ENCODE peak calls at places on chromosomes 5 and 9, in five cellular contexts. G, K, S, M and W are unnamed samples.

GRCh38 chr5:95382843-95383242 is 8.3 kb upstream of the FAM81B start:
- DNase-seq in G (no peak), K (no peak), S (peak), M (no peak), W (no peak)

GRCh38 chr5:112682621-112683061 is 55.0 kb upstream of the APC start:
- DNase-seq in G (peak), K (peak), S (peak), M (no peak), W (no peak)

GRCh38 chr5:14187660-14188059 is 44.5 kb downstream of the TRIO start:
- DNase-seq in G (peak), K (no peak), S (peak), M (no peak), W (no peak)

GRCh38 chr5:134146651-134147544 is 29.9 kb downstream of the SKP1 start:
- DNase-seq in G (no peak), K (no peak), S (no peak), M (no peak), W (peak)

GRCh38 chr5:143134269-143134668 is 269.2 kb downstream of the NR3C1 start:
- DNase-seq in G (peak), K (peak), S (peak), M (no peak), W (peak)

GRCh38 chr5:78893959-78894676 is 91.0 kb downstream of the ARSB start:
- DNase-seq in G (no peak), K (no peak), S (no peak), M (no peak), W (no peak)

GRCh38 chr5:69450116-69450515 is 35.2 kb downstream of the MARVELD2 start:
- DNase-seq in G (peak), K (peak), S (peak), M (no peak), W (peak)

GRCh38 chr9:109728696-109729300 is 51.2 kb upstream of the PALM2AKAP2 start:
- DNase-seq in G (peak), K (no peak), S (no peak), M (no peak), W (no peak)

GRCh38 chr5:93622240-93622885 is 39.3 kb downstream of the NR2F1 start:
- DNase-seq in G (peak), K (peak), S (peak), M (peak), W (peak)

GRCh38 chr9:100216178-100216787 is 117.2 kb downstream of the INVS start:
- DNase-seq in G (peak), K (peak), S (peak), M (peak), W (peak)

GRCh38 chr5:140925806-140926205 is 293 bp upstream of the PCDHAC1 start:
- DNase-seq in G (no peak), K (no peak), S (no peak), M (no peak), W (no peak)

GRCh38 chr5:76358-77169 is 15.4 kb upstream of the PLEKHG4B start:
- DNase-seq in G (no peak), K (no peak), S (no peak), M (no peak), W (no peak)

GRCh38 chr9:109907400-109907799 is 127.4 kb downstream of the PALM2AKAP2 start:
- DNase-seq in G (peak), K (no peak), S (no peak), M (no peak), W (no peak)

GRCh38 chr9:36831381-36832231 is 202.5 kb downstream of the PAX5 start:
- DNase-seq in G (no peak), K (no peak), S (no peak), M (no peak), W (no peak)

GRCh38 chr5:68290260-68290674 is 74.7 kb downstream of the PIK3R1 start:
- DNase-seq in G (peak), K (peak), S (peak), M (no peak), W (no peak)